ENCODE peak calls at places on chromosomes 5 and 9, in ten cellular contexts. One of them, this sample, is unnamed.

GRCh38 chr5:116668361-116668760 is 93.7 kb upstream of the SEMA6A start:
- DNase-seq in epithelial cell of proximal tubule: peak
- DNase-seq in WERI-Rb-1: no peak
- DNase-seq in heart right ventricle: no peak
- DNase-seq in fibroblast of mammary gland: no peak
- DNase-seq in hepatocyte: no peak
- DNase-seq in kidney: no peak
- DNase-seq in AG04450: no peak
- DNase-seq in spleen: no peak
- DNase-seq in GM12865: no peak
- DNase-seq in this sample: no peak

GRCh38 chr5:169838688-169839087 is 141.6 kb downstream of the INSYN2B start:
- DNase-seq in kidney: no peak
- DNase-seq in WERI-Rb-1: no peak
- DNase-seq in spleen: no peak
- DNase-seq in heart right ventricle: no peak
- DNase-seq in epithelial cell of proximal tubule: no peak
- DNase-seq in AG04450: no peak
- DNase-seq in hepatocyte: no peak
- DNase-seq in fibroblast of mammary gland: no peak
- DNase-seq in GM12865: peak
- DNase-seq in this sample: peak

GRCh38 chr5:3600106-3600997 is 4.7 kb downstream of the IRX1 start:
- DNase-seq in AG04450: no peak
- DNase-seq in WERI-Rb-1: peak
- DNase-seq in heart right ventricle: no peak
- DNase-seq in fibroblast of mammary gland: no peak
- DNase-seq in GM12865: no peak
- DNase-seq in epithelial cell of proximal tubule: no peak
- DNase-seq in hepatocyte: no peak
- DNase-seq in spleen: no peak
- DNase-seq in kidney: no peak
- DNase-seq in this sample: no peak

GRCh38 chr5:142548739-142549275 is 137.1 kb downstream of the FGF1 start:
- DNase-seq in fibroblast of mammary gland: peak
- DNase-seq in hepatocyte: peak
- DNase-seq in spleen: no peak
- DNase-seq in GM12865: peak
- DNase-seq in kidney: no peak
- DNase-seq in WERI-Rb-1: peak
- DNase-seq in epithelial cell of proximal tubule: peak
- DNase-seq in AG04450: peak
- DNase-seq in heart right ventricle: peak
- DNase-seq in this sample: no peak

GRCh38 chr5:145752947-145753346 is 82.2 kb downstream of the PRELID2 start:
- DNase-seq in spleen: no peak
- DNase-seq in AG04450: no peak
- DNase-seq in kidney: no peak
- DNase-seq in GM12865: no peak
- DNase-seq in epithelial cell of proximal tubule: no peak
- DNase-seq in fibroblast of mammary gland: peak
- DNase-seq in hepatocyte: peak
- DNase-seq in WERI-Rb-1: no peak
- DNase-seq in heart right ventricle: no peak
- DNase-seq in this sample: no peak

GRCh38 chr9:128123451-128124080 is 4.0 kb downstream of the PTGES2 start:
- DNase-seq in epithelial cell of proximal tubule: no peak
- DNase-seq in spleen: peak
- DNase-seq in GM12865: no peak
- DNase-seq in kidney: peak
- DNase-seq in fibroblast of mammary gland: no peak
- DNase-seq in heart right ventricle: no peak
- DNase-seq in hepatocyte: no peak
- DNase-seq in AG04450: no peak
- DNase-seq in WERI-Rb-1: no peak
- DNase-seq in this sample: no peak

GRCh38 chr9:87667164-87667738 is 58.7 kb upstream of the CTSL start:
- DNase-seq in GM12865: peak
- DNase-seq in fibroblast of mammary gland: peak
- DNase-seq in epithelial cell of proximal tubule: no peak
- DNase-seq in WERI-Rb-1: peak
- DNase-seq in hepatocyte: peak
- DNase-seq in spleen: no peak
- DNase-seq in kidney: no peak
- DNase-seq in heart right ventricle: no peak
- DNase-seq in AG04450: no peak
- DNase-seq in this sample: no peak

GRCh38 chr5:117010574-117010973 is 436.0 kb upstream of the SEMA6A start:
- DNase-seq in spleen: no peak
- DNase-seq in heart right ventricle: no peak
- DNase-seq in epithelial cell of proximal tubule: no peak
- DNase-seq in WERI-Rb-1: no peak
- DNase-seq in GM12865: no peak
- DNase-seq in kidney: no peak
- DNase-seq in AG04450: no peak
- DNase-seq in fibroblast of mammary gland: no peak
- DNase-seq in hepatocyte: no peak
- DNase-seq in this sample: no peak

DNA sequence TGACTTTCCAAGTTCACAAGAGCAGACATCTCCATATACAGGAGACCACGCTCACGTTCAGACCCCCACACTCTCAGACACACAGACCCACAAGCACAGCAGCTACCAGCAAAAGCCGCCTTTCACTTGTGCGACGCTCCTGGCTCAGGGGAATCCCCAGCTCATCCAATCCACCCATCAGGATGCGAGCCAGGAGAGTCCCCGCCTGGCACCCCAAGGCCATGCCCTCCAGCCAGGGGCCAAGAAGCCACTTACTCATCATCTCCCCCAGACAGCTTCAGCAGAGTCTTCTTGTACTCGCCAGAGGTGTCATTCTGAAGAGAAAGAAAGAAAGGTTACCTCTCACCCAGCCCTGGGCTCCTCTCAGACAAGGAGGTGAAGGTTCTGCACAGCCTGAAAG is 29.7 kb downstream of the ANXA6 start:
- DNase-seq in hepatocyte: no peak
- DNase-seq in AG04450: no peak
- DNase-seq in spleen: no peak
- DNase-seq in heart right ventricle: no peak
- DNase-seq in GM12865: no peak
- DNase-seq in epithelial cell of proximal tubule: no peak
- DNase-seq in WERI-Rb-1: no peak
- DNase-seq in fibroblast of mammary gland: no peak
- DNase-seq in kidney: no peak
- DNase-seq in this sample: no peak
- TF ChIP-seq CTCF in hepatocyte: no peak
- TF ChIP-seq CTCF in AG04450: no peak
- TF ChIP-seq CTCF in spleen: no peak
- TF ChIP-seq CTCF in heart right ventricle: no peak
- TF ChIP-seq CTCF in GM12865: no peak
- TF ChIP-seq CTCF in epithelial cell of proximal tubule: no peak
- TF ChIP-seq CTCF in WERI-Rb-1: no peak
- TF ChIP-seq CTCF in fibroblast of mammary gland: no peak
- TF ChIP-seq CTCF in kidney: no peak
- TF ChIP-seq CTCF in this sample: no peak

DNA sequence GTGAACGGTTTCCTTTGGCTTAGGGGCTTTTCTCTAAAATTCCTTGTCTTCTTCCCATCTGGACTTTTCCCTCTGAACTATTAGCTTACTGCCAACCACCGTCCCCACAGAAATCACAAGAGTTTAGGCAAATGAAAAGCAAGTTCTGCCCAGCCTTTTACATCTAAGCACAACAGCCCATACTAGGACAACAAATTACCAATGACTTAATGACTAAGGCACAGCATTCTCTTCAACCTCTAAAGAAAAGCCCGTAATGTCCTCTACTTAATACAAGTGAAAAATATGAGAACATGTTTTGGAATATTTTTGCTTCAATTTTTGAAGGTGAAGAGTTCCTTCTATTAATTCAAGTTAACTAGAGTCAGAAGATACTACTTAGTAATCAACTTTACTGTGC is 1.2 kb downstream of the ZBTB5 start:
- DNase-seq in hepatocyte: no peak
- DNase-seq in heart right ventricle: no peak
- DNase-seq in kidney: no peak
- DNase-seq in WERI-Rb-1: no peak
- DNase-seq in GM12865: no peak
- DNase-seq in epithelial cell of proximal tubule: no peak
- DNase-seq in AG04450: no peak
- DNase-seq in fibroblast of mammary gland: no peak
- DNase-seq in spleen: no peak
- DNase-seq in this sample: no peak
- H3K4me3 ChIP-seq in hepatocyte: peak
- H3K4me3 ChIP-seq in heart right ventricle: peak
- H3K4me3 ChIP-seq in kidney: peak
- H3K4me3 ChIP-seq in WERI-Rb-1: peak
- H3K4me3 ChIP-seq in GM12865: peak
- H3K4me3 ChIP-seq in epithelial cell of proximal tubule: peak
- H3K4me3 ChIP-seq in AG04450: peak
- H3K4me3 ChIP-seq in fibroblast of mammary gland: peak
- H3K4me3 ChIP-seq in spleen: peak
- H3K4me3 ChIP-seq in this sample: peak

DNA sequence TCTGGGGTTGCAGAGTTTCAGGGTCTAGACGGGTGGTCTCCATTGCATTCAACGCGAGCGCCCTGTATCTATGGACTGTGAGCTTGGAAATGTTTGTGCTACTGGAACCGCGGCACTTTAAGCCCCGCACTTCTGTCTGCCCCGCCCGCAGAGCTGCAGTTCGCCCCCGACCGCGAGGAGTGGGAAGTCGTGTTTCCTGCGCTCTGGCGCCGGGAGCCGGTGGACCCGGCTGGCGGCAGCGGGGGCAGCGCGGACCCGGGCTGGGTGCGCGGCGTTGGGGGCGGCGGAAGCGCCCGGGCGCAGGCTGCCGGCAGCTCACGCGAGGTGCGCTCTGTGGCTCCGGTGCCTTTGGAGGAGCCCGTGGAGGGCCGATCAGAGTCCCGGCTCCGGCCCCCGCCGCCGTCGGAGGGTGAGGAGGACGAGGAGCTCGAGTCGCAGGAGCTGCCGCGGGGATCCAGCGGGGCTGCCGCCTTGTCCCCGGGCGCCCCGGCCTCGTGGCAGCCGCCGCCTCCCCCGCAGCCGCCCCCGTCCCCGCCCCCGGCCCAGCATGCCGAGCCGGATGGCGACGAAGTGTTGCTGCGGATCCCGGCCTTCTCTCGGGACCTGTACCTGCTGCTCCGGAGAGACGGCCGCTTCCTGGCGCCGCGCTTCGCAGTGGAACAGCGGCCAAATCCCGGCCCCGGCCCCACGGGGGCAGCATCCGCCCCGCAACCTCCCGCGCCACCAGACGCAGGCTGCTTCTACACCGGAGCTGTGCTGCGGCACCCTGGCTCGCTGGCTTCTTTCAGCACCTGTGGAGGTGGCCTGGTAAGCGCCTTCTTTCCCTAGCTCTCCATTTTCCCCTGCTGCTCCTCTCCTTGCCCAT is 1.1 kb downstream of the ADAMTS19 start:
- DNase-seq in fibroblast of mammary gland: no peak
- DNase-seq in GM12865: peak
- DNase-seq in AG04450: no peak
- DNase-seq in spleen: peak
- DNase-seq in kidney: peak
- DNase-seq in epithelial cell of proximal tubule: no peak
- DNase-seq in WERI-Rb-1: peak
- DNase-seq in hepatocyte: peak
- DNase-seq in heart right ventricle: peak
- DNase-seq in this sample: no peak
- TF ChIP-seq CTCF in fibroblast of mammary gland: no peak
- TF ChIP-seq CTCF in GM12865: peak
- TF ChIP-seq CTCF in AG04450: peak
- TF ChIP-seq CTCF in spleen: no peak
- TF ChIP-seq CTCF in kidney: no peak
- TF ChIP-seq CTCF in epithelial cell of proximal tubule: peak
- TF ChIP-seq CTCF in WERI-Rb-1: peak
- TF ChIP-seq CTCF in hepatocyte: peak
- TF ChIP-seq CTCF in heart right ventricle: peak
- TF ChIP-seq CTCF in this sample: no peak

GRCh38 chr5:32709789-32710334 is 1.3 kb upstream of the NPR3 start:
- DNase-seq in fibroblast of mammary gland: peak
- DNase-seq in epithelial cell of proximal tubule: no peak
- DNase-seq in hepatocyte: peak
- DNase-seq in WERI-Rb-1: peak
- DNase-seq in spleen: peak
- DNase-seq in GM12865: peak
- DNase-seq in heart right ventricle: peak
- DNase-seq in AG04450: no peak
- DNase-seq in kidney: peak
- DNase-seq in this sample: no peak

GRCh38 chr5:32703957-32704356 is 7.2 kb upstream of the NPR3 start:
- DNase-seq in fibroblast of mammary gland: no peak
- DNase-seq in kidney: no peak
- DNase-seq in epithelial cell of proximal tubule: no peak
- DNase-seq in spleen: no peak
- DNase-seq in hepatocyte: no peak
- DNase-seq in GM12865: no peak
- DNase-seq in WERI-Rb-1: no peak
- DNase-seq in AG04450: no peak
- DNase-seq in heart right ventricle: no peak
- DNase-seq in this sample: no peak

GRCh38 chr5:32710335-32710858 is 724 bp upstream of the NPR3 start:
- DNase-seq in heart right ventricle: peak
- DNase-seq in kidney: peak
- DNase-seq in epithelial cell of proximal tubule: no peak
- DNase-seq in fibroblast of mammary gland: peak
- DNase-seq in spleen: no peak
- DNase-seq in GM12865: no peak
- DNase-seq in WERI-Rb-1: no peak
- DNase-seq in hepatocyte: peak
- DNase-seq in AG04450: no peak
- DNase-seq in this sample: no peak

GRCh38 chr5:32708949-32709348 is 2.2 kb upstream of the NPR3 start:
- DNase-seq in hepatocyte: no peak
- DNase-seq in kidney: no peak
- DNase-seq in fibroblast of mammary gland: no peak
- DNase-seq in AG04450: no peak
- DNase-seq in GM12865: peak
- DNase-seq in spleen: no peak
- DNase-seq in epithelial cell of proximal tubule: no peak
- DNase-seq in heart right ventricle: no peak
- DNase-seq in WERI-Rb-1: no peak
- DNase-seq in this sample: no peak

DNA sequence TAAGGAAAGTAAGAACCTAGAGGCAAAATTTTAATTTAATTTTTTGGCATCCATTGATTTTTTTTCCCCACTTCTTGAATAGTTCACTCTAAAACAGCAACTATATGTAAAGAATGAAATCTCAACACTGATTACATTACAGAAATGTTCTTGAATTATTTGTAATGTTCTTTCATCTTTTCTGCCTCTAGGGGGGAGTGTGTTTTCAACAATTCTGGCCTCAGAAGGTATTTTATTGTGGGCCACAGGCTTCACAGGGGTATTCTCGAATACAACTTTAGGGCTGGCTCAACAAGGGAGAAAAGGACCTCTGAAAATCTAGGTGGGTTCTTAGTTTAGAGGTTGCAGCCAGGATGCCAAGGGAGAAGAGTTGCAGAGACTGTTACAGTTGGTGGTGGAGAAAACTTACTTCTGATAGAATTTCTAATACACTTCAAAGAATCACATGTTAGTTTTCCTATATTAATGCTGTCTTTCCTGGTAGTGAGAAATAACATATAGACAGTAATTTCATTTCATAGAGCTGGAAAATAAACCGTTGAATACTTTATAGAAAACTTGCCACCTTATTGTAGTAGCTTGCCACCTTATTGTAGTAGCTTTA is 3.6 kb upstream of the NPR3 start:
- DNase-seq in hepatocyte: peak
- DNase-seq in spleen: no peak
- DNase-seq in heart right ventricle: no peak
- DNase-seq in GM12865: peak
- DNase-seq in fibroblast of mammary gland: peak
- DNase-seq in AG04450: no peak
- DNase-seq in epithelial cell of proximal tubule: no peak
- DNase-seq in kidney: no peak
- DNase-seq in WERI-Rb-1: no peak
- DNase-seq in this sample: no peak
- H3K4me3 ChIP-seq in hepatocyte: no peak
- H3K4me3 ChIP-seq in spleen: no peak
- H3K4me3 ChIP-seq in heart right ventricle: no peak
- H3K4me3 ChIP-seq in GM12865: no peak
- H3K4me3 ChIP-seq in fibroblast of mammary gland: no peak
- H3K4me3 ChIP-seq in AG04450: no peak
- H3K4me3 ChIP-seq in epithelial cell of proximal tubule: no peak
- H3K4me3 ChIP-seq in kidney: peak
- H3K4me3 ChIP-seq in WERI-Rb-1: no peak
- H3K4me3 ChIP-seq in this sample: no peak

This sample was measured in GM12864.